ENCODE peak calls at places on chromosomes 13 and 19, in six cellular contexts. Z is neuronal stem cell, V is mesendoderm, A is IMR-90, P is mesenchymal stem cell, S is H1. G is an unnamed sample.

GRCh38 chr13:110790371-110790770 is 76.9 kb downstream of the ING1 start:
- DNase-seq in A (no peak), S (no peak), V (no peak), Z (no peak), P (no peak), G (no peak)

GRCh38 chr19:42330521-42330835 is 5.0 kb downstream of the MEGF8 start:
- DNase-seq in S (no peak), V (no peak), A (no peak), Z (no peak), P (no peak), G (no peak)

GRCh38 chr13:113669871-113670341 is 2.9 kb downstream of the GRK1 start:
- DNase-seq in S (no peak), V (no peak), A (no peak), P (no peak), Z (no peak), G (no peak)

GRCh38 chr13:23384111-23384510 is 49.4 kb downstream of the SACS start:
- DNase-seq in P (peak), Z (no peak), V (no peak), A (peak), S (no peak), G (no peak)

GRCh38 chr13:50801087-50801931 is 42.2 kb downstream of the DLEU7 start:
- DNase-seq in A (peak), Z (peak), S (peak), V (peak), P (peak), G (peak)

GRCh38 chr19:38730470-38730730 is 13.9 kb downstream of the CAPN12 start:
- DNase-seq in P (no peak), Z (no peak), A (no peak), V (no peak), S (no peak), G (no peak)

GRCh38 chr19:18021121-18021755 is 13.3 kb downstream of the ARRDC2 start:
- DNase-seq in Z (no peak), V (no peak), S (no peak), P (peak), A (peak), G (peak)

GRCh38 chr13:22062478-22063205 is 391.8 kb downstream of the FGF9 start:
- DNase-seq in S (no peak), A (peak), V (no peak), Z (no peak), P (no peak), G (no peak)

GRCh38 chr13:50589139-50589538 is 254.4 kb downstream of the DLEU7 start:
- DNase-seq in A (peak), Z (no peak), V (no peak), S (no peak), P (peak), G (no peak)

GRCh38 chr13:110540871-110541525 is 20.5 kb downstream of the RAB20 start:
- DNase-seq in S (no peak), Z (no peak), A (no peak), P (no peak), V (peak), G (no peak)

GRCh38 chr13:94702181-94703041 is 9.9 kb downstream of the SOX21 start:
- DNase-seq in P (no peak), S (peak), Z (no peak), A (no peak), V (no peak), G (no peak)

GRCh38 chr19:43966079-43966694 is 15.2 kb downstream of the ZNF221 start:
- DNase-seq in A (no peak), Z (no peak), P (peak), S (no peak), V (peak), G (no peak)

GRCh38 chr13:58340895-58341294 is 709.4 kb downstream of the PCDH17 start:
- DNase-seq in S (no peak), P (no peak), V (no peak), A (no peak), Z (no peak), G (no peak)

GRCh38 chr13:29953542-29953941 is 103.1 kb upstream of the UBL3 start:
- DNase-seq in P (no peak), V (no peak), S (no peak), Z (no peak), A (no peak), G (no peak)

GRCh38 chr19:51598159-51598915 is 27.3 kb downstream of the ZNF175 start:
- DNase-seq in P (no peak), A (no peak), S (no peak), Z (no peak), V (no peak), G (no peak)

GRCh38 chr13:26660761-26661160 is 99.8 kb downstream of the GPR12 start:
- DNase-seq in Z (no peak), V (no peak), S (no peak), A (no peak), P (no peak), G (no peak)

GRCh38 chr19:11041194-11041593 is 48.1 kb upstream of the LDLR start:
- DNase-seq in A (no peak), V (no peak), Z (no peak), P (no peak), S (no peak), G (no peak)

GRCh38 chr19:45616709-45617027 is 14.7 kb upstream of the GPR4 start:
- DNase-seq in A (no peak), Z (no peak), P (no peak), S (no peak), V (no peak), G (no peak)
- H3K18ac ChIP-seq in A (no peak), Z (peak), P (no peak), S (peak), V (peak), G (no peak)

GRCh38 chr19:1473424-1473851 is 5.6 kb downstream of the C19orf25 start:
- DNase-seq in P (no peak), Z (no peak), A (no peak), V (no peak), S (no peak), G (no peak)

GRCh38 chr19:1474011-1474764 is 4.8 kb downstream of the C19orf25 start:
- DNase-seq in S (no peak), P (no peak), V (no peak), A (peak), Z (no peak), G (no peak)

GRCh38 chr19:1472227-1473055 is 6.6 kb downstream of the C19orf25 start:
- DNase-seq in V (no peak), Z (no peak), A (no peak), S (no peak), P (no peak), G (no peak)

GRCh38 chr19:1471514-1472107 is 7.4 kb downstream of the C19orf25 start:
- DNase-seq in Z (no peak), P (no peak), A (no peak), S (no peak), V (no peak), G (no peak)

GRCh38 chr19:1473056-1473400 is 6.0 kb downstream of the C19orf25 start:
- DNase-seq in S (no peak), A (no peak), V (no peak), P (no peak), Z (no peak), G (no peak)
- H3K4me3 ChIP-seq in S (no peak), A (no peak), V (no peak), P (no peak), Z (no peak), G (no peak)

DNA sequence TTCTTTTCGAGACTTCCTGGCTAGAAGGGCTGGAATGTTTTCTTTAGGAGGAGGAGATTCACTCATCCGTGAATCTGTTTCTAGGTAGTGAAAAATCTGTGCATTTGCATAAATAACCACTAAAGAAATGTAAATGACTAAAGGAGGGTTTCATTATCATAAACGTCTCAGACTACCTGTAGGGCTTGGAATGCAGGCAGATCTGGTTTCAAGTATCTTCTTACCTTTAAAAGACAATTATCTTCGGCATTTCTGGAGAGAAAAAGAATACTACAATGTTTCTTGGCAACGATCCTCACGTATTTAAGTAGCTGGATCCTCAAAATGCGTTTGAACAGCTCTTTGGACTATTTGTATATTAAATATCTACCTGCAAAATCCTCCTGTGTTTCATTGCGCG is 291.0 kb upstream of the ARGLU1 start:
- DNase-seq in Z (no peak), S (no peak), P (no peak), A (no peak), V (peak), G (peak)
- H2BK5ac ChIP-seq in Z (no peak), S (peak), P (no peak), A (no peak), V (no peak), G (no peak)

GRCh38 chr19:12800873-12801465 is 631 bp downstream of the PRDX2 start:
- DNase-seq in S (no peak), P (peak), A (no peak), Z (no peak), V (no peak), G (no peak)
- H3K18ac ChIP-seq in S (peak), P (peak), A (peak), Z (peak), V (peak), G (peak)

DNA sequence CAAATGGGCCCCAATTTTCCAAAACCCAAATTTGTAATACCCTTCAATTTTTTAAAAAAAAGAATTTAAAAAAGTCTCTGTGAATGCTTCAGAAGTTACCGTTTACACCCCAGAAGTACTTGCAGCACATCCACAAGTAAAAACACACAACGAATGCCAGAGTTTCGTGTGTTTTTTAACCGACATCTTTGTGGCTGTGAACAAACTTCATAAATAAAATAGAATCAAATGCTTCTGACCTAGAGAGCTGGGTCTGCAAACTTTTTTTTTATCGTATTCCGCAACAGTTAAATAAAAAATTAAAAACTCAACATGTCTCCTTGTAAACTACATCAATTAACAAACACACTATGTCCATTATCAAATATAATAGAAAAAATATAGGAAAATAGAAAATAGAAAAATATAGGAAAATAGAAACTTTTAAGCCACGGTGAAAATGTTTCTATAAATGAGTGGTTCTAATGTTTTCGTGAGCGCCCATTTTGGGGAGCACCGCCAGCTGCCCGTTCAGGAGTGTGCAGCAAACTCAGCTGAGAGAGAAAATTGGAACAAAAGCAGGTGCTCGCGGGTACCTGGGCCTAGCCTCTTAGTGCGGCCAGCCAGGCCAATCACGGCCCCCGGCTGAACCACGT is 384 bp upstream of the PDX1 start:
- DNase-seq in P (no peak), S (no peak), V (no peak), Z (no peak), A (no peak), G (no peak)
- H3K4me3 ChIP-seq in P (no peak), S (no peak), V (no peak), Z (no peak), A (no peak), G (no peak)

GRCh38 chr19:9622531-9622930 is 1.5 kb upstream of the ZNF561 start:
- DNase-seq in Z (no peak), P (no peak), S (no peak), A (no peak), V (no peak), G (no peak)

GRCh38 chr19:9620842-9621155 is 233 bp downstream of the ZNF561 start:
- DNase-seq in A (no peak), S (no peak), Z (no peak), V (no peak), P (no peak), G (no peak)

GRCh38 chr19:9615828-9616227 is 5.2 kb downstream of the ZNF561 start:
- DNase-seq in Z (no peak), A (no peak), V (no peak), P (no peak), S (no peak), G (no peak)

GRCh38 chr19:9621156-9622037 is at the start of gene ZNF561:
- DNase-seq in Z (peak), A (peak), S (peak), V (peak), P (peak), G (peak)
- H2BK5ac ChIP-seq in Z (peak), A (peak), S (peak), V (peak), P (peak), G (peak)

GRCh38 chr19:33812388-33813330 is 16.0 kb downstream of the KCTD15 start:
- DNase-seq in S (no peak), V (no peak), P (no peak), A (no peak), Z (no peak), G (no peak)
- H3K18ac ChIP-seq in S (no peak), V (no peak), P (no peak), A (no peak), Z (no peak), G (no peak)

G was measured in trophoblast cell.